ENCODE peak calls at places on chromosome 20, in nine cellular contexts. L is HCEC 1CT; M is effector CD8-positive, alpha-beta T cell; J is activated CD8-positive, alpha-beta memory T cell treated with anti-CD3 and anti-CD28 coated beads for 48 hours; Y is left ventricle myocardium inferior; X is brain microvascular endothelial cell; Q is NAMALWA; P is GM06990; W is iris pigment epithelial cell. U is an unnamed sample.

GRCh38 chr20:48690888-48691287 is 136.9 kb downstream of the PREX1 start:
- DNase-seq in L (no peak), M (no peak), J (no peak), Y (no peak), X (no peak), Q (no peak), P (no peak), W (no peak), U (peak; percentile 51)

GRCh38 chr20:51037499-51038110 is 14.7 kb upstream of the KCNG1 start:
- DNase-seq in L (no peak), M (no peak), J (no peak), Y (no peak), X (no peak), Q (no peak), P (no peak), W (no peak), U (no peak)

GRCh38 chr20:25669826-25670422 is 26.7 kb downstream of the ZNF337 start:
- DNase-seq in L (peak; percentile 84), M (no peak), J (no peak), Y (no peak), X (peak; percentile 15), Q (peak; percentile 16), P (no peak), W (peak; percentile 89), U (no peak)

GRCh38 chr20:63102720-63103375 is 96.1 kb upstream of the BHLHE23 start:
- DNase-seq in L (peak; percentile 11), M (peak; percentile 61), J (peak; percentile 11), Y (peak; percentile 39), X (no peak), Q (no peak), P (peak; percentile 57), W (peak; percentile 64), U (no peak)

GRCh38 chr20:50513169-50514034 is 3.2 kb downstream of the PTPN1 start:
- DNase-seq in L (peak; percentile 89), M (no peak), J (no peak), Y (no peak), X (no peak), Q (no peak), P (no peak), W (peak; percentile 85), U (no peak)

GRCh38 chr20:16607364-16608264 is 34.4 kb upstream of the KIF16B start:
- DNase-seq in L (no peak), M (no peak), J (no peak), Y (no peak), X (no peak), Q (no peak), P (no peak), W (no peak), U (no peak)

GRCh38 chr20:20217626-20218025 is 150.3 kb upstream of the INSM1 start:
- DNase-seq in L (no peak), M (no peak), J (no peak), Y (no peak), X (no peak), Q (no peak), P (no peak), W (no peak), U (no peak)

GRCh38 chr20:23150304-23151007 is 64.3 kb upstream of the CD93 start:
- DNase-seq in L (no peak), M (no peak), J (no peak), Y (no peak), X (no peak), Q (no peak), P (no peak), W (no peak), U (no peak)

GRCh38 chr20:45969712-45970634 is 2.0 kb downstream of the ZNF335 start:
- DNase-seq in L (peak; percentile 70), M (no peak), J (no peak), Y (no peak), X (peak; percentile 55), Q (peak; percentile 70), P (no peak), W (peak; percentile 67), U (no peak)

GRCh38 chr20:35991142-35991771 is 22.9 kb downstream of the CNBD2 start:
- DNase-seq in L (peak; percentile 12), M (no peak), J (no peak), Y (no peak), X (peak; percentile 38), Q (peak; percentile 75), P (no peak), W (peak; percentile 53), U (no peak)

GRCh38 chr20:47204008-47204745 is 152.3 kb downstream of the ZMYND8 start:
- DNase-seq in L (peak; percentile 61), M (no peak), J (no peak), Y (no peak), X (peak; percentile 66), Q (no peak), P (no peak), W (peak; percentile 93), U (no peak)

GRCh38 chr20:53408728-53409157 is 184.9 kb downstream of the ZNF217 start:
- DNase-seq in L (no peak), M (no peak), J (no peak), Y (no peak), X (no peak), Q (no peak), P (no peak), W (no peak), U (no peak)

GRCh38 chr20:47662483-47663353 is 122.6 kb downstream of the SULF2 start:
- DNase-seq in L (no peak), M (no peak), J (no peak), Y (no peak), X (no peak), Q (no peak), P (no peak), W (no peak), U (no peak)

GRCh38 chr20:40807771-40808170 is 118.7 kb upstream of the MAFB start:
- DNase-seq in L (no peak), M (no peak), J (no peak), Y (no peak), X (no peak), Q (no peak), P (no peak), W (no peak), U (no peak)

GRCh38 chr20:11432407-11432806 is 485.3 kb upstream of the BTBD3 start:
- DNase-seq in L (peak; percentile 34), M (no peak), J (no peak), Y (no peak), X (peak; percentile 96), Q (no peak), P (no peak), W (peak; percentile 97), U (no peak)

GRCh38 chr20:90651-91050 is 3.2 kb downstream of the DEFB125 start:
- DNase-seq in L (peak; percentile 3), M (no peak), J (no peak), Y (no peak), X (no peak), Q (no peak), P (no peak), W (no peak), U (no peak)